ENCODE peak calls at places on chromosome 5, in five cellular contexts. One of them, this sample, is unnamed.

GRCh38 chr5:122458278-122458872 is 146.3 kb downstream of the SNCAIP start:
- DNase-seq in endothelial cell of umbilical vein: peak
- DNase-seq in IMR-90: peak
- DNase-seq in heart right ventricle: no peak
- DNase-seq in GM23248: peak
- DNase-seq in this sample: no peak

GRCh38 chr5:154679501-154679900 is 75.7 kb upstream of the LARP1 start:
- DNase-seq in endothelial cell of umbilical vein: no peak
- DNase-seq in GM23248: no peak
- DNase-seq in IMR-90: no peak
- DNase-seq in heart right ventricle: no peak
- DNase-seq in this sample: no peak

GRCh38 chr5:139473105-139473504 is 2.3 kb downstream of the SMIM33 start:
- DNase-seq in IMR-90: no peak
- DNase-seq in GM23248: no peak
- DNase-seq in endothelial cell of umbilical vein: no peak
- DNase-seq in heart right ventricle: no peak
- DNase-seq in this sample: no peak

GRCh38 chr5:32814620-32815019 is 103.5 kb downstream of the NPR3 start:
- DNase-seq in GM23248: peak
- DNase-seq in endothelial cell of umbilical vein: no peak
- DNase-seq in IMR-90: peak
- DNase-seq in heart right ventricle: no peak
- DNase-seq in this sample: no peak

GRCh38 chr5:176589039-176589769 is 20.8 kb downstream of the GPRIN1 start:
- DNase-seq in heart right ventricle: no peak
- DNase-seq in IMR-90: no peak
- DNase-seq in endothelial cell of umbilical vein: no peak
- DNase-seq in GM23248: no peak
- DNase-seq in this sample: no peak

GRCh38 chr5:74394924-74395880 is 245.3 kb downstream of the ENC1 start:
- DNase-seq in IMR-90: no peak
- DNase-seq in GM23248: no peak
- DNase-seq in heart right ventricle: no peak
- DNase-seq in endothelial cell of umbilical vein: no peak
- DNase-seq in this sample: no peak

GRCh38 chr5:110258460-110258859 is 468.0 kb downstream of the TMEM232 start:
- DNase-seq in GM23248: peak
- DNase-seq in IMR-90: no peak
- DNase-seq in heart right ventricle: no peak
- DNase-seq in endothelial cell of umbilical vein: no peak
- DNase-seq in this sample: no peak

GRCh38 chr5:55232194-55232984 is 1.0 kb downstream of the CCNO start:
- DNase-seq in endothelial cell of umbilical vein: peak
- DNase-seq in IMR-90: no peak
- DNase-seq in heart right ventricle: no peak
- DNase-seq in GM23248: peak
- DNase-seq in this sample: no peak

GRCh38 chr5:92119110-92119509 is 736.0 kb upstream of the ARRDC3 start:
- DNase-seq in IMR-90: no peak
- DNase-seq in endothelial cell of umbilical vein: no peak
- DNase-seq in heart right ventricle: no peak
- DNase-seq in GM23248: no peak
- DNase-seq in this sample: no peak

GRCh38 chr5:174251305-174251704 is 205.8 kb downstream of the NSG2 start:
- DNase-seq in endothelial cell of umbilical vein: no peak
- DNase-seq in IMR-90: no peak
- DNase-seq in GM23248: no peak
- DNase-seq in heart right ventricle: no peak
- DNase-seq in this sample: no peak

GRCh38 chr5:179914032-179914755 is 6.5 kb upstream of the TBC1D9B start:
- DNase-seq in GM23248: peak
- DNase-seq in IMR-90: peak
- DNase-seq in heart right ventricle: no peak
- DNase-seq in endothelial cell of umbilical vein: no peak
- DNase-seq in this sample: no peak

GRCh38 chr5:15734058-15734457 is 234.1 kb downstream of the FBXL7 start:
- DNase-seq in endothelial cell of umbilical vein: no peak
- DNase-seq in IMR-90: no peak
- DNase-seq in GM23248: no peak
- DNase-seq in heart right ventricle: no peak
- DNase-seq in this sample: no peak

GRCh38 chr5:110248921-110249320 is 477.6 kb downstream of the TMEM232 start:
- DNase-seq in IMR-90: no peak
- DNase-seq in GM23248: no peak
- DNase-seq in heart right ventricle: no peak
- DNase-seq in endothelial cell of umbilical vein: no peak
- DNase-seq in this sample: no peak

GRCh38 chr5:90285581-90285980 is 124.0 kb downstream of the CETN3 start:
- DNase-seq in heart right ventricle: no peak
- DNase-seq in GM23248: no peak
- DNase-seq in endothelial cell of umbilical vein: no peak
- DNase-seq in IMR-90: no peak
- DNase-seq in this sample: no peak

GRCh38 chr5:61217251-61217650 is 55.0 kb upstream of the SMIM15 start:
- DNase-seq in IMR-90: no peak
- DNase-seq in GM23248: no peak
- DNase-seq in endothelial cell of umbilical vein: no peak
- DNase-seq in heart right ventricle: no peak
- DNase-seq in this sample: no peak
- H3K27ac ChIP-seq in IMR-90: no peak
- H3K27ac ChIP-seq in GM23248: no peak
- H3K27ac ChIP-seq in endothelial cell of umbilical vein: no peak
- H3K27ac ChIP-seq in heart right ventricle: no peak
- H3K27ac ChIP-seq in this sample: no peak

GRCh38 chr5:18744990-18745590 is 1110.8 kb downstream of the TAF11L14 start:
- DNase-seq in endothelial cell of umbilical vein: no peak
- DNase-seq in IMR-90: no peak
- DNase-seq in heart right ventricle: no peak
- DNase-seq in GM23248: no peak
- DNase-seq in this sample: no peak
- H3K27ac ChIP-seq in endothelial cell of umbilical vein: no peak
- H3K27ac ChIP-seq in IMR-90: no peak
- H3K27ac ChIP-seq in heart right ventricle: peak
- H3K27ac ChIP-seq in GM23248: no peak
- H3K27ac ChIP-seq in this sample: no peak

GRCh38 chr5:22926574-22926973 is 73.4 kb upstream of the CDH12 start:
- DNase-seq in endothelial cell of umbilical vein: no peak
- DNase-seq in IMR-90: no peak
- DNase-seq in GM23248: no peak
- DNase-seq in heart right ventricle: no peak
- DNase-seq in this sample: no peak

GRCh38 chr5:22928821-22929482 is 75.8 kb upstream of the CDH12 start:
- DNase-seq in IMR-90: no peak
- DNase-seq in endothelial cell of umbilical vein: no peak
- DNase-seq in GM23248: no peak
- DNase-seq in heart right ventricle: no peak
- DNase-seq in this sample: no peak
- H3K27ac ChIP-seq in IMR-90: no peak
- H3K27ac ChIP-seq in endothelial cell of umbilical vein: no peak
- H3K27ac ChIP-seq in GM23248: no peak
- H3K27ac ChIP-seq in heart right ventricle: no peak
- H3K27ac ChIP-seq in this sample: no peak

DNA sequence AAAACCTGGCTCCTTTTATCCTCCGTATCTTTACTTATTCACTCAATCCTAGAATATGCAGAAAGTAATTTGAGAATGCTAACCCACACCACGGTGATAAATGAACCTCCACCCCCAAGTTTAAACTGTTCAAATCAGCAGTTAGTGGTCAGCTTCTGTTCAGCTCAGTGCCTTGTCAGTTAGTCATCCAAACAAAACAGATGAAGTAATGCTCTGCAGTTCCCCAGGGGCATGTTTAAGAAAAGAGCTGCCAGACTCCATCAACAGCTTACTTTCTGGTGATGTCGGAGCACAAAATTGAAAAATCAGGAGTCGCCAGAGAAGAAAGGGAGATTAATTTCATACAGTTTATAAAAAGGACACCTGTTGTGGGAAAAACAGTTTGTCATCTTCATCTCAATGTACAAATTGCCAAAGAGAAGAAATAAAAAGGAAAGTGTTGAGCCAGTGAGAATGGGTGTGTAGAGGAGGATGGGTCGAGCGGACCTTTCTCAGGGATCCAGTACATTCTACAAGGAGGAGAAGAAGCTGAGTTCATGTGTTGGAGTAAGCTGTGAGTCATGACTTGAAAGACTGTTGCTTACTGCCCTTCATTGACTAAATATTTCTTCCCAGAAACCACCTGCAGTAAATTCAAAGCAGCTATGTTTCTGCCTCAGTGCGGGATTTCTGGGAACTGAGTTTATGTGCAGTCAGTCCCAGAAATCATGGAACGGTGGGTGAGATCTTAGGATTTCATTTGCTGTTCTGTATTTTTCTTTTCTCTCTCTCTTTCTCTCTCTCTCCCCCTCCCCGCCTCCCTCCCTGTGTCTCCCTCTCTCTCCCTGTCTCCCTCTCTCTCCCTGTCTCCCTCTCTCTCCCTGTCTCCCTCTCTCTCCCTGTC is 13.7 kb downstream of the TRIO start:
- DNase-seq in endothelial cell of umbilical vein: peak
- DNase-seq in heart right ventricle: peak
- DNase-seq in IMR-90: peak
- DNase-seq in GM23248: peak
- DNase-seq in this sample: no peak
- H3K27ac ChIP-seq in endothelial cell of umbilical vein: peak
- H3K27ac ChIP-seq in heart right ventricle: peak
- H3K27ac ChIP-seq in IMR-90: peak
- H3K27ac ChIP-seq in GM23248: peak
- H3K27ac ChIP-seq in this sample: peak

DNA sequence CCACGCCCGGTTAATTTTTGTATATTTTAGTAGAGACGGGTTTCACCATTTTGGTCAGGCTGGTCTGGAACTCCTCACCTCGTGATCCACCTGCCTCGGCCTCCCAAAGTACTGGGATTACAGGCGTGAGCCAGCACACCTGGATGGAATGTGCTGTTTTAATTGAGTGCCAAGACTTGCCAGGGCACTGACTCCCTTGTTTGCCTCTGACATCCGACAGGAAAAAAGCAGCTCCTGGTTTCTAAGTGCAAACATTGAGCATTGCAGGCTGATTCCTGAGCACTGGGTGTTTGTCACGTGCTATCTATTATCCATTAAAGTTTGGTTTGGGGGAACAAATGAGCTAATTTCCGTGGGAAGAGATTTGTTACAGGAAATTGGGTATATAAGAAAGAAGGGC is 70.6 kb upstream of the CKMT2 start:
- DNase-seq in endothelial cell of umbilical vein: no peak
- DNase-seq in IMR-90: no peak
- DNase-seq in heart right ventricle: no peak
- DNase-seq in GM23248: no peak
- DNase-seq in this sample: no peak
- H3K27ac ChIP-seq in endothelial cell of umbilical vein: no peak
- H3K27ac ChIP-seq in IMR-90: no peak
- H3K27ac ChIP-seq in heart right ventricle: no peak
- H3K27ac ChIP-seq in GM23248: no peak
- H3K27ac ChIP-seq in this sample: no peak

DNA sequence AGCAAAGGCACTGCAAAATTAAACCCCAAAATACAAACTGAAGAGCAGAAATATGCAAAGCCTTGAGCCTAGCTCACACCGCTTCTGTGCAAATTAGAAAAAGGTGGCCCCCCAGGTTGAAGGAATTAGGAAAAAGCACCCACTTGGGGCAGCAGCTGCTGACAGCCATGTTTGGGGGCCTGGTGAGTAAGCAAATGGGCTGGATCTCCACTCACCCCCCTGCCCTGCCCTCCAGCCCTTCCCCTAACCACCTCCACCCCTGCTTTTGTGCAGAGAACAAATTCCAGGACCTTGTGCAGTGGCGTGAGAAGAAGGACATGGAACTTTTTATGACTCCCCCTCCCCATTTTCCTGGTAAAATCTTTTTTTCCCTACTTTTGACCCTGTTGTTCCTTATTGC is 92.0 kb upstream of the DNAH5 start:
- DNase-seq in heart right ventricle: no peak
- DNase-seq in endothelial cell of umbilical vein: no peak
- DNase-seq in GM23248: peak
- DNase-seq in IMR-90: peak
- DNase-seq in this sample: no peak
- H3K27ac ChIP-seq in heart right ventricle: peak
- H3K27ac ChIP-seq in endothelial cell of umbilical vein: peak
- H3K27ac ChIP-seq in GM23248: peak
- H3K27ac ChIP-seq in IMR-90: peak
- H3K27ac ChIP-seq in this sample: peak

GRCh38 chr5:142696379-142696778 is 10.5 kb upstream of the FGF1 start:
- DNase-seq in heart right ventricle: no peak
- DNase-seq in IMR-90: no peak
- DNase-seq in GM23248: no peak
- DNase-seq in endothelial cell of umbilical vein: no peak
- DNase-seq in this sample: no peak
- H3K27ac ChIP-seq in heart right ventricle: peak
- H3K27ac ChIP-seq in IMR-90: no peak
- H3K27ac ChIP-seq in GM23248: no peak
- H3K27ac ChIP-seq in endothelial cell of umbilical vein: no peak
- H3K27ac ChIP-seq in this sample: peak

This sample was measured in right atrium auricular region.